ENCODE peak calls at places on chromosomes 11 and 22, in five cellular contexts. P, Z, C, H and E are unnamed samples.

GRCh38 chr11:117814766-117815261 is 9.7 kb downstream of the FXYD2 start:
- DNase-seq in P (no peak), C (peak), Z (peak), H (peak), E (peak)

GRCh38 chr22:29065468-29066190 is 4.0 kb upstream of the C22orf31 start:
- DNase-seq in P (no peak), H (no peak), Z (no peak), C (no peak), E (no peak)

GRCh38 chr22:23742505-23743264 is 8.2 kb downstream of the ZNF70 start:
- DNase-seq in C (no peak), Z (no peak), P (no peak), H (no peak), E (no peak)

GRCh38 chr11:94909371-94909820 is 64.0 kb downstream of the CWC15 start:
- DNase-seq in H (peak), P (no peak), Z (no peak), C (no peak), E (no peak)

GRCh38 chr22:42412744-42413220 is 19.4 kb downstream of the NFAM1 start:
- DNase-seq in Z (no peak), C (no peak), H (no peak), P (no peak), E (no peak)

GRCh38 chr11:81497202-81497804 is 1236.4 kb downstream of the FAM181B start:
- DNase-seq in P (no peak), H (peak), Z (no peak), C (peak), E (peak)

GRCh38 chr11:14075118-14075601 is 112.6 kb downstream of the SPON1 start:
- DNase-seq in Z (no peak), P (no peak), C (no peak), H (peak), E (no peak)

GRCh38 chr11:45924036-45924915 is 1.8 kb downstream of the LARGE2 start:
- DNase-seq in C (no peak), H (no peak), Z (peak), P (no peak), E (no peak)

GRCh38 chr11:119108151-119108856 is 1.2 kb downstream of the C2CD2L start:
- DNase-seq in Z (no peak), P (peak), C (peak), H (peak), E (peak)

GRCh38 chr11:60992842-60993409 is 21.4 kb downstream of the CD6 start:
- DNase-seq in P (no peak), H (no peak), C (no peak), Z (no peak), E (no peak)

GRCh38 chr22:24876700-24877099 is 69.8 kb downstream of the LHFPL7 start:
- DNase-seq in P (no peak), H (no peak), Z (no peak), C (no peak), E (no peak)

GRCh38 chr11:66335531-66336233 is 552 bp downstream of the RIN1 start:
- DNase-seq in Z (peak), H (peak), P (no peak), C (no peak), E (no peak)

GRCh38 chr22:43185860-43186261 is 1.1 kb downstream of the TTLL12 start:
- DNase-seq in C (peak), P (peak), H (no peak), Z (peak), E (peak)

GRCh38 chr22:22460635-22461034 is 47.9 kb downstream of the ZNF280B start:
- DNase-seq in Z (no peak), P (no peak), H (peak), C (peak), E (peak)

GRCh38 chr22:26170795-26171194 is 1.5 kb downstream of the SEZ6L start:
- DNase-seq in C (no peak), H (no peak), Z (no peak), P (peak), E (no peak)

GRCh38 chr11:68099474-68100405 is 21.4 kb downstream of the CHKA start:
- DNase-seq in C (peak), P (no peak), H (no peak), Z (no peak), E (peak)

GRCh38 chr22:36257948-36258674 is 5.2 kb downstream of the APOL1 start:
- DNase-seq in C (no peak), Z (no peak), H (no peak), P (no peak), E (no peak)